ENCODE peak calls at places on chromosomes 16 and 17, in six cellular contexts. H is Calu3; S is T47D; Z is ELR; W is stimulated activated naive CD8-positive, alpha-beta T cell treated with anti-CD3 and anti-CD28 coated beads, Interleukin-15, Interleukin-2, amounts not matched to agents 100 U/mL and 50 U/mL, for 24 hours; R is psoas muscle. I is an unnamed sample.

GRCh38 chr16:30985401-30986128 is 558 bp downstream of the HSD3B7 start:
- DNase-seq in H (peak; percentile 91), S (peak; percentile 97), R (peak; percentile 77), Z (peak; percentile 53), W (no peak), I (no peak)

GRCh38 chr16:86878290-86879160 is 300.2 kb downstream of the FOXL1 start:
- DNase-seq in R (no peak), W (no peak), S (no peak), Z (no peak), H (no peak), I (no peak)

GRCh38 chr17:2701996-2702741 is 9.4 kb downstream of the CLUH start:
- DNase-seq in R (peak; percentile 20), W (no peak), H (no peak), S (no peak), Z (no peak), I (no peak)

GRCh38 chr16:59859606-59860402 is 1125.7 kb upstream of the GOT2 start:
- DNase-seq in W (no peak), H (no peak), Z (peak; percentile 11), S (no peak), R (no peak), I (no peak)

GRCh38 chr16:85936761-85937343 is 37.9 kb downstream of the IRF8 start:
- DNase-seq in W (no peak), H (no peak), S (no peak), Z (peak; percentile 9), R (peak; percentile 1), I (peak; percentile 8)

GRCh38 chr16:24430937-24431760 is 108.2 kb upstream of the RBBP6 start:
- DNase-seq in H (no peak), W (peak; percentile 6), S (no peak), Z (peak; percentile 35), R (no peak), I (no peak)

GRCh38 chr17:12256380-12256995 is 235.8 kb downstream of the MAP2K4 start:
- DNase-seq in W (peak; percentile 11), Z (peak; percentile 54), R (no peak), S (peak; percentile 12), H (peak; percentile 40), I (peak; percentile 63)

GRCh38 chr16:89004209-89004831 is 27.3 kb upstream of the CBFA2T3 start:
- DNase-seq in R (no peak), S (no peak), Z (peak; percentile 21), W (no peak), H (no peak), I (no peak)

GRCh38 chr17:62627219-62627903 is at the start of gene MRC2:
- DNase-seq in R (peak; percentile 83), H (peak; percentile 19), Z (peak; percentile 87), W (peak; percentile 62), S (peak; percentile 74), I (peak; percentile 90)

GRCh38 chr17:83083368-83084201 is 4.2 kb downstream of the METRNL start:
- DNase-seq in W (peak; percentile 73), H (peak; percentile 53), R (no peak), Z (peak; percentile 100), S (peak; percentile 94), I (peak; percentile 96)

GRCh38 chr17:78140169-78141051 is 5.8 kb upstream of the C17orf99 start:
- DNase-seq in Z (peak; percentile 91), S (peak; percentile 81), W (peak; percentile 97), R (peak; percentile 95), H (peak; percentile 83), I (peak; percentile 80)

GRCh38 chr16:25925466-25925865 is 233.7 kb downstream of the HS3ST4 start:
- DNase-seq in S (no peak), Z (no peak), W (no peak), R (no peak), H (no peak), I (no peak)

GRCh38 chr17:81346090-81346907 is 49.0 kb upstream of the BAHCC1 start:
- DNase-seq in R (peak; percentile 99), Z (peak; percentile 98), W (peak; percentile 97), S (peak; percentile 100), H (peak; percentile 97), I (peak; percentile 96)